ENCODE peak calls at places on chromosomes 3 and 15, in ten cellular contexts. Y is left lung, C is IMR-90, B is D721Med, N is progenitor cell of endocrine pancreas, U is epithelial cell of esophagus, F is mesothelial cell of epicardium, M is upper lobe of left lung, Q is transverse colon, P is WTC11. H is an unnamed sample.

GRCh38 chr15:48954538-48954937 is 9.2 kb downstream of the SHC4 start:
- DNase-seq in N (no peak), F (no peak), C (peak), B (no peak), U (no peak), M (no peak), Q (no peak), Y (no peak), P (peak), H (no peak)

GRCh38 chr3:169328471-169328870 is 335.0 kb downstream of the MECOM start:
- DNase-seq in F (no peak), P (no peak), B (no peak), Y (no peak), M (no peak), U (no peak), Q (no peak), N (no peak), C (no peak), H (no peak)

GRCh38 chr3:101950510-101950909 is 101.2 kb downstream of the NFKBIZ start:
- DNase-seq in U (peak), M (peak), Y (no peak), N (no peak), C (peak), F (no peak), B (no peak), Q (no peak), P (no peak), H (peak)

GRCh38 chr15:34650177-34650576 is 66.7 kb upstream of the GOLGA8B start:
- DNase-seq in P (no peak), F (no peak), N (no peak), U (peak), B (no peak), Q (no peak), Y (no peak), M (no peak), C (peak), H (peak)

GRCh38 chr15:34039506-34040123 is 611 bp upstream of the AVEN start:
- DNase-seq in F (no peak), M (no peak), B (no peak), P (no peak), N (no peak), U (peak), Y (no peak), Q (no peak), C (peak), H (peak)

GRCh38 chr15:85504739-85505676 is 124.6 kb downstream of the AKAP13 start:
- DNase-seq in C (peak), M (peak), F (no peak), B (no peak), N (no peak), P (no peak), U (peak), Q (peak), Y (no peak), H (peak)

GRCh38 chr15:100762913-100763627 is 116.6 kb upstream of the ALDH1A3 start:
- DNase-seq in C (peak), F (no peak), P (peak), Q (no peak), N (no peak), B (no peak), Y (no peak), M (no peak), U (no peak), H (peak)

GRCh38 chr3:33391255-33391995 is 48.8 kb downstream of the UBP1 start:
- DNase-seq in Q (no peak), Y (no peak), C (no peak), B (no peak), U (no peak), M (no peak), P (no peak), N (no peak), F (no peak), H (no peak)

GRCh38 chr3:42613462-42613861 is 13.0 kb downstream of the NKTR start:
- DNase-seq in B (no peak), N (no peak), P (no peak), C (no peak), M (no peak), U (peak), Y (no peak), Q (no peak), F (no peak), H (no peak)

GRCh38 chr3:113606539-113607218 is 74.3 kb downstream of the SIDT1 start:
- DNase-seq in M (no peak), U (no peak), Y (no peak), F (no peak), Q (peak), P (no peak), C (no peak), B (no peak), N (no peak), H (peak)

GRCh38 chr3:139187648-139188047 is 143.0 kb upstream of the PRR23C start:
- DNase-seq in U (no peak), B (no peak), N (no peak), C (no peak), F (no peak), Q (no peak), M (no peak), P (no peak), Y (no peak), H (no peak)

GRCh38 chr3:150535204-150535603 is 11.1 kb downstream of the SERP1 start:
- DNase-seq in N (no peak), B (no peak), Q (no peak), M (peak), P (no peak), Y (no peak), C (no peak), U (no peak), F (no peak), H (no peak)

GRCh38 chr15:98853593-98854420 is 153.8 kb downstream of the PGPEP1L start:
- DNase-seq in N (no peak), U (peak), F (no peak), Y (no peak), Q (peak), C (no peak), P (peak), B (no peak), M (peak), H (no peak)

GRCh38 chr3:10602769-10603768 is 97.7 kb upstream of the ATP2B2 start:
- DNase-seq in Q (no peak), C (no peak), M (peak), U (no peak), B (no peak), P (no peak), Y (peak), N (no peak), F (no peak), H (peak)

GRCh38 chr3:127019449-127019848 is 36.5 kb downstream of the PLXNA1 start:
- DNase-seq in M (no peak), C (peak), B (no peak), Q (no peak), N (no peak), P (no peak), Y (no peak), U (peak), F (no peak), H (no peak)

GRCh38 chr3:125102470-125102869 is 46.7 kb upstream of the HEG1 start:
- DNase-seq in Q (no peak), B (no peak), P (no peak), U (no peak), F (no peak), M (no peak), Y (no peak), C (no peak), N (no peak), H (no peak)

GRCh38 chr15:28975766-28976179 is 90.0 kb downstream of the APBA2 start:
- DNase-seq in C (peak), Q (peak), F (no peak), P (peak), U (peak), B (peak), M (peak), N (no peak), Y (no peak), H (peak)

GRCh38 chr3:52471371-52472238 is 16.2 kb downstream of the NISCH start:
- DNase-seq in F (no peak), P (peak), M (peak), N (no peak), Q (peak), U (peak), C (peak), B (no peak), Y (peak), H (peak)

GRCh38 chr3:23996058-23996457 is 51.0 kb downstream of the NR1D2 start:
- DNase-seq in P (no peak), Q (no peak), N (no peak), U (no peak), B (no peak), M (no peak), Y (no peak), F (no peak), C (peak), H (no peak)

GRCh38 chr3:194592798-194593752 is 40.1 kb downstream of the TMEM44 start:
- DNase-seq in Y (peak), B (no peak), F (no peak), U (peak), P (no peak), M (no peak), N (no peak), C (peak), Q (no peak), H (no peak)

GRCh38 chr3:114081022-114081421 is 24.5 kb downstream of the QTRT2 start:
- DNase-seq in F (no peak), P (no peak), N (no peak), C (peak), B (no peak), U (no peak), Q (no peak), Y (no peak), M (no peak), H (no peak)

GRCh38 chr3:2354702-2355101 is 256.0 kb downstream of the CNTN4 start:
- DNase-seq in M (no peak), Q (no peak), Y (no peak), F (no peak), B (no peak), U (peak), P (no peak), N (no peak), C (no peak), H (no peak)

GRCh38 chr15:77208222-77208621 is 137.3 kb upstream of the TSPAN3 start:
- DNase-seq in B (no peak), Y (no peak), C (no peak), U (no peak), M (no peak), N (no peak), F (no peak), Q (no peak), P (no peak), H (no peak)

GRCh38 chr15:31024330-31024729 is 32.9 kb upstream of the MTMR10 start:
- DNase-seq in N (no peak), B (no peak), C (peak), F (peak), Y (no peak), Q (no peak), U (peak), P (peak), M (no peak), H (no peak)

GRCh38 chr3:188199386-188199785 is 45.4 kb downstream of the LPP start:
- DNase-seq in N (no peak), Y (no peak), C (no peak), F (no peak), M (no peak), U (no peak), Q (no peak), P (no peak), B (no peak), H (no peak)

GRCh38 chr3:150225986-150226385 is 182.1 kb upstream of the TSC22D2 start:
- DNase-seq in F (no peak), N (no peak), B (no peak), Y (no peak), P (no peak), Q (no peak), C (no peak), U (no peak), M (no peak), H (no peak)

GRCh38 chr3:159765025-159765859 is 223.4 kb upstream of the IL12A start:
- DNase-seq in F (peak), Q (peak), P (peak), C (peak), M (peak), Y (peak), U (peak), B (no peak), N (peak), H (peak)

GRCh38 chr3:159764211-159765024 is 224.2 kb upstream of the IL12A start:
- DNase-seq in C (peak), Q (peak), B (peak), N (peak), M (peak), F (no peak), Y (peak), P (peak), U (peak), H (peak)

GRCh38 chr3:159762981-159763465 is 225.6 kb upstream of the IL12A start:
- DNase-seq in C (peak), M (peak), Y (peak), F (peak), U (peak), P (peak), B (no peak), N (peak), Q (peak), H (peak)

GRCh38 chr3:159762238-159762637 is 226.4 kb upstream of the IL12A start:
- DNase-seq in Y (no peak), B (no peak), N (no peak), U (peak), P (no peak), M (no peak), F (no peak), Q (no peak), C (no peak), H (no peak)

GRCh38 chr3:159763466-159764210 is 225.0 kb upstream of the IL12A start:
- DNase-seq in Y (peak), Q (peak), M (peak), U (peak), N (peak), F (peak), P (peak), B (peak), C (peak), H (peak)
- TF ChIP-seq CTCF in Y (no peak), Q (peak), M (peak), U (no peak), N (peak), F (peak), P (no peak), B (no peak), C (no peak), H (no peak)

DNA sequence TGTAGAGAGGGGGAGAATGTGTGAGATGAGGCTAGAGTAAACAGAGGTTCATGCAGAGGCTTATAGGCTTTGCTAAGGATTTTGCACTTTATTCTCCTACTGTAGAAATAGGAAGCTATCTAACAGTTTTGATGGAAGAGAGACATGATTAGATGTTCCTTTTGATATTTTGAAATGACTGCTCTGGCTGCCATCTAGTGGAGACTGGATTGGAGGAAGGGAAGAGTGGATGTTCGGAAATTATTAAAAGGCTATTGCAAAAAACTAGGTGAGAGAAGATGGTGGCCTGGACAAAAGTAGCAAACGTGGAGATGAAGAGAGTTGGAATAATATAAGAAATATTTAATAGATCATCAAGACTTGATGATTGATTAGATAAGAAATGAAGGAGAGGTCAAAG is 42.2 kb downstream of the SYN2 start:
- DNase-seq in Y (no peak), C (no peak), F (no peak), N (no peak), B (no peak), P (no peak), M (no peak), Q (no peak), U (peak), H (no peak)
- TF ChIP-seq CTCF in Y (no peak), C (no peak), F (peak), N (peak), B (peak), P (no peak), M (no peak), Q (peak), U (peak), H (no peak)

GRCh38 chr15:92683511-92683834 is 27.9 kb upstream of the FAM174B start:
- DNase-seq in C (no peak), B (no peak), F (peak), N (peak), U (no peak), Y (no peak), P (peak), M (no peak), Q (peak), H (no peak)
- TF ChIP-seq CTCF in C (no peak), B (peak), F (peak), N (peak), U (peak), Y (peak), P (peak), M (peak), Q (peak), H (peak)

GRCh38 chr3:11643212-11644087 is at the start of gene VGLL4:
- DNase-seq in U (peak), F (peak), Y (peak), P (peak), Q (peak), M (peak), B (no peak), N (peak), C (peak), H (peak)
- TF ChIP-seq CTCF in U (no peak), F (no peak), Y (no peak), P (no peak), Q (peak), M (no peak), B (peak), N (no peak), C (peak), H (no peak)

GRCh38 chr3:107238787-107239186 is 138.5 kb upstream of the CCDC54 start:
- DNase-seq in Y (no peak), P (no peak), Q (no peak), B (no peak), N (no peak), F (no peak), C (no peak), M (no peak), U (no peak), H (no peak)

GRCh38 chr3:107239703-107240102 is 137.5 kb upstream of the CCDC54 start:
- DNase-seq in N (no peak), Q (no peak), C (no peak), M (no peak), Y (no peak), F (no peak), P (no peak), B (no peak), U (no peak), H (no peak)

GRCh38 chr3:107236661-107237375 is 140.4 kb upstream of the CCDC54 start:
- DNase-seq in U (peak), P (no peak), F (no peak), Y (no peak), M (no peak), Q (no peak), B (no peak), C (no peak), N (no peak), H (no peak)

GRCh38 chr3:107235193-107235922 is 141.9 kb upstream of the CCDC54 start:
- DNase-seq in Q (no peak), F (no peak), Y (no peak), P (no peak), B (no peak), N (no peak), C (peak), U (no peak), M (no peak), H (no peak)

DNA sequence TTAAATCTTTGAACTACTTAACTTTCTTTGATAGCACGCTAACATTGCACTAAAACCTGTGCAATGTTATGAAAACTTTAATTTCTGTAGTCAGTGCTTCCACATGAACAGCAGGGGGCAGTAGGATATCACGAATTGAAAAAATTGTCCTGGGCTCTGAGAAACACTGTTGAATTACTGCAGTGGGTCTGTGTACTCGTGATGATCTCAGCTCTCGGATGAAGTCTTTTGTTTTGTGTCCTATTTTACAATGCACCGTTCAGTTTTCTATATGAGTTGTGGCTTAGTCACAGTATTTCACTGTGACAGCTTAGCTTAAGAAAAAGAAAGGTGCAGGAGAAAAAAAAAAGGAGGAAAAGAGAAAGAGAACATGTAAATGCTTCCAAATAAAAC is 141.3 kb upstream of the CCDC54 start:
- DNase-seq in Y (no peak), N (peak), M (no peak), Q (peak), U (peak), P (no peak), F (no peak), B (peak), C (peak), H (peak)
- TF ChIP-seq CTCF in Y (peak), N (peak), M (peak), Q (peak), U (peak), P (peak), F (peak), B (peak), C (peak), H (peak)

DNA sequence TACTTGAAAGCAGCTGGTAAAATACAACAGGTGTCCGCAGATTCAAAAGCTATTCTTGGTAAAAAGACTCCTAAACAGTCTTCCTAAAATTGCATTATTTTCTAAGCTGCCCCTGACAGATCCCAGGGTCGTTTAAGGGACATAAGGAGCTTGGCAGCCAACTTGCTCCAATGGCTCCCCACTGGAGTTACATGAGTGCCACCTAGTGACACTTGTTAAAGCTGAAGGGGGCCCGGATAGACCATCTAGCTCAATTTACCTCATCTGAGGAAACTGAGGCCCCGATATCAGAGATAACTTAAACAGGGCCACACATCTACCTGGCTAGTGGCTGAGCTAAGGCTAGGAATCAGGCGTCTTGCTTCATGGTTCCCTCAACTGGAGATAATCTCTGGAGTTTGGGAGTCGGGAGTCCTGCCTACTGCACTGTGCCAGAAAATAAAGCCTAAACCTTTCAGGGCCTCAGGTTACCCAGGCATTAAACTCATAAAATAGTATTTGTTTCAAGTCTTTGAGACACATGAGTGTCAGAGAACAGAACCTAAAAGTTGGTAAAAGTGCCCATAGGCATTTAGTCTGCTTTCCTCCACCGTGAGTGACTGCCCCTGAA is 6.5 kb upstream of the TBC1D23 start:
- DNase-seq in B (no peak), F (peak), Q (peak), M (peak), C (peak), U (peak), P (peak), N (peak), Y (no peak), H (peak)
- TF ChIP-seq CTCF in B (peak), F (peak), Q (peak), M (peak), C (peak), U (peak), P (peak), N (peak), Y (peak), H (peak)

DNA sequence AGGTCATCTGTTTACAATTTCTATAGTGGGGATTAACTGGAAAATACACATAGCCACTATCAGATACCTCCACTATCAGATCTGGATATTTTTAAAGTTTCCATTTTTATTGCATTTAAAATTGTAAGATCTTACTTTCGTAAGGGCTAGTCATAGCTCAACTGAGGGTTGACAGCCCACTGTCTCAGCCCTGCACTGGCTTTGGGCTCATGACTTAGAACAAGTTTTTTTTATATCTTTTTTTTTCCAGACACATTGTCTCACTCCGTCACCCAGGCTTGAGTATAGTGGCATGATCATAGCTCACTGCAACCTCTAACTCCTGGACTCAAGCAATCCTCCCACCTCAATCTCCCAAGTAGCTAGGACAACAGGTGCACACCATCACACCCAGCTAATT is 48.8 kb upstream of the DNAJC13 start:
- DNase-seq in N (no peak), B (no peak), M (no peak), C (no peak), U (no peak), Q (no peak), P (no peak), Y (no peak), F (no peak), H (no peak)
- TF ChIP-seq CTCF in N (no peak), B (no peak), M (no peak), C (no peak), U (no peak), Q (no peak), P (no peak), Y (no peak), F (no peak), H (no peak)

DNA sequence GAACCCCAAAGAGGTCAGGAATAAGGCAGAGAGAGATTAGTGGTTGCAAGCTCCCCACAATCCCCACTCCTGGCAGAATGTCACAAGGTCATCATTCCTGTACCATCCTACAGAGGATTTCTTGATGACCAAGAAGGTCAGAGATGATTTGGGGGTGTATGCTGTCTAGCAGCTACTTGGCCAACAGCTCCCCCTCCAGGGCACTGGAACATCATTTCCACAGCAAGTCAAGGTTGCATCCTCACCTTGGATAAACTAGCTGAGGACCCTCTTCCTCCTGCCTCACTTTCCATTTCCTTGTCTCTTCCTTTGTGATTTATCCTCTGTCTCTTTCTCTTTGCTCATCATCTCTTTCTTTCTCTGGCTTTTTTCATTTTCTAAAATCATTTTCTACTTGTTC is 106.3 kb downstream of the PROS1 start:
- DNase-seq in C (no peak), B (no peak), F (no peak), P (no peak), M (no peak), U (no peak), N (no peak), Y (no peak), Q (no peak), H (no peak)
- TF ChIP-seq CTCF in C (no peak), B (no peak), F (no peak), P (no peak), M (no peak), U (no peak), N (no peak), Y (no peak), Q (no peak), H (no peak)